ENCODE peak calls at places on chromosomes 2 and 18, in ten cellular contexts. F, X, G, M, K, O, C, N, J and L are unnamed samples.

GRCh38 chr2:196077821-196078220 is 9.2 kb upstream of the DNAH7 start:
- DNase-seq in F (no peak), X (no peak), G (no peak), M (no peak), K (peak), O (no peak), C (no peak), N (no peak), J (no peak), L (peak)

GRCh38 chr2:109379507-109379906 is 234.3 kb downstream of the SEPTIN10 start:
- DNase-seq in F (no peak), X (no peak), G (no peak), M (no peak), K (no peak), O (no peak), C (no peak), N (peak), J (no peak), L (no peak)

GRCh38 chr2:168534926-168535325 is 78.9 kb downstream of the CERS6 start:
- DNase-seq in F (no peak), X (no peak), G (no peak), M (no peak), K (no peak), O (no peak), C (no peak), N (no peak), J (no peak), L (no peak)

GRCh38 chr18:13235981-13236380 is 17.4 kb downstream of the LDLRAD4 start:
- DNase-seq in F (no peak), X (peak), G (no peak), M (no peak), K (no peak), O (no peak), C (no peak), N (peak), J (no peak), L (no peak)

GRCh38 chr2:85400951-85401805 is 9.0 kb downstream of the CAPG start:
- DNase-seq in F (no peak), X (peak), G (no peak), M (no peak), K (no peak), O (no peak), C (peak), N (no peak), J (no peak), L (no peak)

GRCh38 chr2:1572638-1573037 is 159.4 kb downstream of the TPO start:
- DNase-seq in F (peak), X (peak), G (peak), M (no peak), K (peak), O (no peak), C (no peak), N (peak), J (no peak), L (no peak)

GRCh38 chr18:76992226-76993084 is 140.1 kb downstream of the MBP start:
- DNase-seq in F (no peak), X (no peak), G (no peak), M (no peak), K (no peak), O (no peak), C (no peak), N (no peak), J (no peak), L (no peak)

GRCh38 chr18:78729099-78729467 is 250.5 kb upstream of the SALL3 start:
- DNase-seq in F (no peak), X (no peak), G (no peak), M (no peak), K (no peak), O (no peak), C (no peak), N (no peak), J (no peak), L (no peak)

GRCh38 chr18:6606411-6607085 is 123.0 kb upstream of the ARHGAP28 start:
- DNase-seq in F (no peak), X (no peak), G (no peak), M (no peak), K (no peak), O (no peak), C (no peak), N (no peak), J (no peak), L (no peak)

GRCh38 chr2:102060792-102061191 is 69.0 kb downstream of the IL1R2 start:
- DNase-seq in F (no peak), X (no peak), G (no peak), M (no peak), K (no peak), O (no peak), C (no peak), N (no peak), J (no peak), L (no peak)

GRCh38 chr2:102520009-102520408 is 47.0 kb downstream of the SLC9A4 start:
- DNase-seq in F (no peak), X (no peak), G (no peak), M (no peak), K (peak), O (peak), C (no peak), N (no peak), J (peak), L (peak)

GRCh38 chr18:8212893-8213805 is 396.1 kb upstream of the RAB12 start:
- DNase-seq in F (no peak), X (no peak), G (peak), M (no peak), K (peak), O (no peak), C (no peak), N (no peak), J (no peak), L (no peak)

GRCh38 chr2:36473230-36473629 is 117.7 kb downstream of the CRIM1 start:
- DNase-seq in F (no peak), X (no peak), G (no peak), M (no peak), K (no peak), O (no peak), C (no peak), N (no peak), J (no peak), L (no peak)

GRCh38 chr2:13858626-13859025 is 773.9 kb upstream of the LRATD1 start:
- DNase-seq in F (no peak), X (no peak), G (peak), M (no peak), K (peak), O (no peak), C (no peak), N (no peak), J (no peak), L (no peak)

GRCh38 chr2:128788636-128789220 is 470.1 kb upstream of the HS6ST1 start:
- DNase-seq in F (no peak), X (no peak), G (no peak), M (no peak), K (no peak), O (no peak), C (no peak), N (no peak), J (no peak), L (no peak)

GRCh38 chr2:142222715-142223114 is 91.9 kb upstream of the LRP1B start:
- DNase-seq in F (no peak), X (no peak), G (no peak), M (no peak), K (no peak), O (no peak), C (no peak), N (no peak), J (no peak), L (no peak)

GRCh38 chr2:230602562-230603230 is 109.9 kb upstream of the CAB39 start:
- DNase-seq in F (no peak), X (no peak), G (no peak), M (peak), K (no peak), O (peak), C (no peak), N (no peak), J (no peak), L (peak)
- H3K4me3 ChIP-seq in F (no peak), X (no peak), G (no peak), M (no peak), K (no peak), O (no peak), C (no peak), N (no peak), J (no peak), L (no peak)

DNA sequence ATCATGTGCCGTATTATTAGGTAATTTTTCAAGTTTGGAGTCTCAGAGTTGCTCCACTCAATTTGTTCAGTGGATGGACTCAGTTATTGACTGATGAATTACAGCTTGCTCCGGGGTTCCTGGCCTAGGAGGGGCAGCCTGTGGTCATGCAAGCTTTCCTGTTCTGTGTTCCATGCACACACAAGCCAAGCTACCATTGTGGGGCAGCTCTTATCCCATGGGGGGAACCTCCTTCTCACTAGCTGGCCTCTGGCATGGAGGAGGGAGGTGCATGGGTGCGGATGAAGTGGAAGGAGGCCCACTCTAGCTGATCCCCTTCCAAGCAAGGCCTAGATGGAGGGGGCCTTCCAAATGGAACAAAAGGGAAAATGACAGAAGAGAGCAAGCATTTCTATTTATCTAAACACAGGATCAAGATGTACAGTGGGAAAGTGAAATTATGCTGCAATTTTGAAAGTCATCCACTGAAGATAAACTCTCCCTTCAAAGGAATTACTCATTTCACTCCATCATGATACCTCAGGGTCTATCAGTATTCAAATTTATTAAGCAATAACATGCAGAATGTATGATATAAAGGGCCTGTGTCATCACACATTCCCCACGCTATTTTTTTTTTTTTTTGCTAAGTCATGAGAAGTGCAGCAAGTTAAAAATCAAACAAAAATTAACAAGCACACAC is 202.7 kb upstream of the SMAD2 start:
- DNase-seq in F (no peak), X (no peak), G (peak), M (no peak), K (no peak), O (no peak), C (no peak), N (no peak), J (no peak), L (no peak)
- H3K4me3 ChIP-seq in F (no peak), X (no peak), G (no peak), M (no peak), K (no peak), O (no peak), C (no peak), N (no peak), J (no peak), L (no peak)

GRCh38 chr2:229268626-229269025 is 2.5 kb downstream of the PID1 start:
- DNase-seq in F (no peak), X (no peak), G (peak), M (no peak), K (peak), O (no peak), C (no peak), N (no peak), J (no peak), L (no peak)

GRCh38 chr2:229273384-229274338 is 2.6 kb upstream of the PID1 start:
- DNase-seq in F (no peak), X (peak), G (peak), M (no peak), K (peak), O (peak), C (peak), N (peak), J (peak), L (peak)

GRCh38 chr2:229269146-229269545 is 1.9 kb downstream of the PID1 start:
- DNase-seq in F (no peak), X (no peak), G (no peak), M (no peak), K (no peak), O (no peak), C (no peak), N (no peak), J (no peak), L (no peak)

GRCh38 chr2:229269986-229270385 is 1.1 kb downstream of the PID1 start:
- DNase-seq in F (no peak), X (no peak), G (no peak), M (no peak), K (peak), O (peak), C (no peak), N (no peak), J (no peak), L (no peak)

GRCh38 chr2:229270551-229271410 is at the start of gene PID1:
- DNase-seq in F (no peak), X (peak), G (peak), M (no peak), K (peak), O (peak), C (peak), N (peak), J (no peak), L (peak)
- H3K4me3 ChIP-seq in F (peak), X (peak), G (peak), M (peak), K (peak), O (peak), C (peak), N (peak), J (no peak), L (peak)

DNA sequence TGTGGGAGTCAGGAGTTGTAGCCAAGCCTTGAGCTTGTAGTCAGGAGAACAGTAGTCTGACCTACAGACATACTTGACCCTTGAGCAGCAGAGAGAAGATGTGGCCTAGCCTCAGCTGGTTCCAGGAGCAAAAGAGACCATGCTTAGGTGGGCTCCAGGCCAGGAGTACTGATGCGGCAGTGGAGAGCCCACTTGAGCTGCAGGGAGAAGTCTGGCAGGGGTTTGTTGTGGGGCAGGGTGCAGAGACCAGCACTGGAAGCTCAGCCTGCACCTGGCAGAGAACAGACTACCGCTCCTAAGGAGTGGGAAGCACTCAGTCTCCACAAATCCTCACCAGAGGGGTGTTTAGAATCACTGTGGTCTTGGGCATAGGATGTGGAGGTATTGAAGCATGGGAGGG is 197.9 kb downstream of the TPGS2 start:
- DNase-seq in F (no peak), X (no peak), G (no peak), M (no peak), K (no peak), O (no peak), C (no peak), N (peak), J (no peak), L (no peak)
- H3K4me3 ChIP-seq in F (no peak), X (no peak), G (no peak), M (no peak), K (no peak), O (no peak), C (no peak), N (no peak), J (no peak), L (no peak)

GRCh38 chr2:224158831-224159230 is 119.7 kb upstream of the SERPINE2 start:
- DNase-seq in F (no peak), X (no peak), G (no peak), M (no peak), K (no peak), O (no peak), C (no peak), N (no peak), J (no peak), L (no peak)
- H3K4me3 ChIP-seq in F (no peak), X (no peak), G (no peak), M (no peak), K (no peak), O (no peak), C (no peak), N (no peak), J (no peak), L (no peak)

DNA sequence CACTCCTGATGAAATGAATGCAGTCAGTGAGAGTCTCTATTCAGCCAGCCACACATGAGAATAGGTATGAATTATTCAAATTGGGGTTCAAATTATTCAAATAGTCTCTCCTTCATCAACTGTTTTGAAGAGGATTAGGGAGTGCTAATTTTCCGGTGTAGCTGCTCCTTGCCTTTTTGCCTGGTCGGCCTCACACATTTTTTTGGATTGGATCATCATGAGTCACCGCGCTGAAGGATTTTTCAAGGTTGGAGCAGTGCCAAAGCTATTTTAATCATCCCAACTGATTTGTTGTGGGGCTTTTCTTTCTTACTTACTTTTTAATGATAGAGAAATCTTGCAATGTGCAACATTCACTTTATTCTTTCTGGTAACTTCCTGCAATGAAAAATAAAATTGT is 2.4 kb upstream of the DTNA start:
- DNase-seq in F (peak), X (no peak), G (peak), M (no peak), K (peak), O (peak), C (no peak), N (peak), J (peak), L (no peak)
- H3K4me3 ChIP-seq in F (no peak), X (no peak), G (no peak), M (no peak), K (peak), O (no peak), C (no peak), N (no peak), J (no peak), L (no peak)

GRCh38 chr2:181957668-181958067 is 28.0 kb upstream of the PPP1R1C start:
- DNase-seq in F (no peak), X (no peak), G (peak), M (no peak), K (no peak), O (peak), C (no peak), N (no peak), J (no peak), L (no peak)

GRCh38 chr2:181955010-181955409 is 30.6 kb upstream of the PPP1R1C start:
- DNase-seq in F (no peak), X (no peak), G (peak), M (no peak), K (peak), O (no peak), C (no peak), N (no peak), J (no peak), L (no peak)

GRCh38 chr2:181952413-181953226 is 33.0 kb upstream of the PPP1R1C start:
- DNase-seq in F (no peak), X (no peak), G (no peak), M (no peak), K (no peak), O (no peak), C (no peak), N (no peak), J (no peak), L (no peak)

GRCh38 chr2:181953773-181954537 is 31.7 kb upstream of the PPP1R1C start:
- DNase-seq in F (no peak), X (peak), G (peak), M (peak), K (peak), O (peak), C (no peak), N (peak), J (peak), L (peak)

GRCh38 chr2:181954538-181954883 is 31.1 kb upstream of the PPP1R1C start:
- DNase-seq in F (no peak), X (no peak), G (no peak), M (no peak), K (peak), O (no peak), C (no peak), N (no peak), J (no peak), L (no peak)
- H3K4me3 ChIP-seq in F (no peak), X (no peak), G (no peak), M (no peak), K (peak), O (no peak), C (no peak), N (no peak), J (no peak), L (peak)

DNA sequence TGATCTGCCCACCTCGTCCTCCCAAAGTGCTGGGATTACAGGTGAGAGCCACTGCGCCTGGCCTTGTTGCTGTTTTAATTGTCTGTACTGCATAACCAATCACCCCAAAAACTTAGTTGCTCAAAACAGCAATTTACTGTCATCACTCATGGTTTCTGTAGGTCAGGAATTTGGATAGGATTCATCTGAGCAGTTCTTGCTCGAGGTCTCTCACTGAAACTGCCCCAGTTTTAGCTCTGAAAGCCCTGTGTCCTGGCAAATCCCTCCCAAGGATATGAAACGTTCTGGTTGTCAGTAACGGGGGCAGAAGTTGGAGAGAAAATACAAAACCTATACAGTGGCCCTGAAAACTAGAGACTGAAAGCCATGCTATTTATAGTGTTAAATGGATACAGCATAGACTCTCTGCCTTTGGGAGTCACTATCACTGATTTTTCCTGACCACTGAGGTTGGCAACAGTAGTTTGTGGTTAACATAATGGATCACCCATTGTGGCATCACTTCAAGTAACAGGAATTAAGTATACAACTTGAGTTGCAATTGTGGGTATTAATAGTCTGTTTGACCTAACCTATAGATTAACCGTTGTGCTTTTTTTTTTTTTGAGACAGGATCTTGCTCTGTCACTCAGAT is 27.2 kb upstream of the ERICH2 start:
- DNase-seq in F (no peak), X (no peak), G (peak), M (no peak), K (no peak), O (no peak), C (no peak), N (no peak), J (no peak), L (no peak)
- H3K4me3 ChIP-seq in F (no peak), X (peak), G (no peak), M (no peak), K (no peak), O (no peak), C (no peak), N (no peak), J (no peak), L (no peak)

GRCh38 chr18:74870950-74871349 is 273.3 kb downstream of the ZNF407 start:
- DNase-seq in F (no peak), X (no peak), G (no peak), M (no peak), K (no peak), O (no peak), C (no peak), N (no peak), J (no peak), L (peak)

GRCh38 chr18:74869904-74870863 is 272.5 kb downstream of the ZNF407 start:
- DNase-seq in F (no peak), X (no peak), G (peak), M (no peak), K (no peak), O (no peak), C (no peak), N (no peak), J (no peak), L (peak)

GRCh38 chr18:74873629-74874028 is 276.0 kb downstream of the ZNF407 start:
- DNase-seq in F (no peak), X (no peak), G (no peak), M (no peak), K (no peak), O (no peak), C (no peak), N (no peak), J (no peak), L (no peak)

GRCh38 chr18:74868461-74868860 is 270.8 kb downstream of the ZNF407 start:
- DNase-seq in F (no peak), X (no peak), G (no peak), M (no peak), K (no peak), O (no peak), C (no peak), N (no peak), J (no peak), L (no peak)

GRCh38 chr18:74874351-74874750 is 276.7 kb downstream of the ZNF407 start:
- DNase-seq in F (no peak), X (no peak), G (no peak), M (no peak), K (no peak), O (no peak), C (no peak), N (no peak), J (no peak), L (no peak)
- H3K4me3 ChIP-seq in F (no peak), X (no peak), G (no peak), M (no peak), K (no peak), O (no peak), C (no peak), N (no peak), J (no peak), L (no peak)